ENCODE peak calls at places on chromosome 20, in seven cellular contexts. One of them, this sample, is unnamed.

GRCh38 chr20:43767686-43768474 is 41.1 kb upstream of the GTSF1L start:
- DNase-seq in choroid plexus epithelial cell: no peak
- DNase-seq in HL-60: no peak
- DNase-seq in GM18507: no peak
- DNase-seq in A673: no peak
- DNase-seq in nephron progenitor cell: no peak
- DNase-seq in activated CD4-positive, alpha-beta T cell treated with anti-CD3 and anti-CD28 coated beads, Interleukin-2, amount 50 U/mL, for 1 hour: no peak
- DNase-seq in this sample: no peak

GRCh38 chr20:10861619-10862018 is 187.8 kb upstream of the JAG1 start:
- DNase-seq in nephron progenitor cell: no peak
- DNase-seq in choroid plexus epithelial cell: no peak
- DNase-seq in GM18507: no peak
- DNase-seq in HL-60: no peak
- DNase-seq in A673: no peak
- DNase-seq in activated CD4-positive, alpha-beta T cell treated with anti-CD3 and anti-CD28 coated beads, Interleukin-2, amount 50 U/mL, for 1 hour: no peak
- DNase-seq in this sample: no peak

GRCh38 chr20:1828786-1829131 is 66.4 kb upstream of the SIRPA start:
- DNase-seq in choroid plexus epithelial cell: no peak
- DNase-seq in activated CD4-positive, alpha-beta T cell treated with anti-CD3 and anti-CD28 coated beads, Interleukin-2, amount 50 U/mL, for 1 hour: no peak
- DNase-seq in nephron progenitor cell: no peak
- DNase-seq in A673: no peak
- DNase-seq in GM18507: no peak
- DNase-seq in HL-60: peak; percentile 83
- DNase-seq in this sample: no peak

GRCh38 chr20:32993484-32994050 is 10.7 kb downstream of the SUN5 start:
- DNase-seq in choroid plexus epithelial cell: no peak
- DNase-seq in nephron progenitor cell: no peak
- DNase-seq in HL-60: no peak
- DNase-seq in GM18507: no peak
- DNase-seq in activated CD4-positive, alpha-beta T cell treated with anti-CD3 and anti-CD28 coated beads, Interleukin-2, amount 50 U/mL, for 1 hour: no peak
- DNase-seq in A673: no peak
- DNase-seq in this sample: no peak

GRCh38 chr20:64106981-64107735 is at the start of gene NPBWR2:
- DNase-seq in HL-60: no peak
- DNase-seq in activated CD4-positive, alpha-beta T cell treated with anti-CD3 and anti-CD28 coated beads, Interleukin-2, amount 50 U/mL, for 1 hour: peak; percentile 30
- DNase-seq in GM18507: no peak
- DNase-seq in choroid plexus epithelial cell: no peak
- DNase-seq in A673: no peak
- DNase-seq in nephron progenitor cell: no peak
- DNase-seq in this sample: no peak

GRCh38 chr20:49323622-49324238 is 45.9 kb upstream of the ZNFX1 start:
- DNase-seq in choroid plexus epithelial cell: peak; percentile 85
- DNase-seq in nephron progenitor cell: no peak
- DNase-seq in HL-60: no peak
- DNase-seq in GM18507: no peak
- DNase-seq in activated CD4-positive, alpha-beta T cell treated with anti-CD3 and anti-CD28 coated beads, Interleukin-2, amount 50 U/mL, for 1 hour: no peak
- DNase-seq in A673: peak; percentile 73
- DNase-seq in this sample: no peak

GRCh38 chr20:46031014-46031569 is 2.1 kb downstream of the SLC12A5 start:
- DNase-seq in GM18507: no peak
- DNase-seq in choroid plexus epithelial cell: no peak
- DNase-seq in nephron progenitor cell: no peak
- DNase-seq in A673: no peak
- DNase-seq in activated CD4-positive, alpha-beta T cell treated with anti-CD3 and anti-CD28 coated beads, Interleukin-2, amount 50 U/mL, for 1 hour: no peak
- DNase-seq in HL-60: no peak
- DNase-seq in this sample: no peak

GRCh38 chr20:63518351-63518861 is 2.2 kb upstream of the PPDPF start:
- DNase-seq in activated CD4-positive, alpha-beta T cell treated with anti-CD3 and anti-CD28 coated beads, Interleukin-2, amount 50 U/mL, for 1 hour: no peak
- DNase-seq in GM18507: no peak
- DNase-seq in HL-60: no peak
- DNase-seq in A673: no peak
- DNase-seq in choroid plexus epithelial cell: no peak
- DNase-seq in nephron progenitor cell: no peak
- DNase-seq in this sample: no peak

GRCh38 chr20:6287471-6287870 is 164.6 kb upstream of the FERMT1 start:
- DNase-seq in A673: no peak
- DNase-seq in nephron progenitor cell: no peak
- DNase-seq in activated CD4-positive, alpha-beta T cell treated with anti-CD3 and anti-CD28 coated beads, Interleukin-2, amount 50 U/mL, for 1 hour: no peak
- DNase-seq in GM18507: no peak
- DNase-seq in HL-60: no peak
- DNase-seq in choroid plexus epithelial cell: no peak
- DNase-seq in this sample: no peak

GRCh38 chr20:46694484-46694883 is 5.2 kb upstream of the TP53RK start:
- DNase-seq in A673: peak; percentile 52
- DNase-seq in GM18507: no peak
- DNase-seq in HL-60: no peak
- DNase-seq in choroid plexus epithelial cell: peak; percentile 81
- DNase-seq in nephron progenitor cell: no peak
- DNase-seq in activated CD4-positive, alpha-beta T cell treated with anti-CD3 and anti-CD28 coated beads, Interleukin-2, amount 50 U/mL, for 1 hour: no peak
- DNase-seq in this sample: no peak

GRCh38 chr20:2156666-2157624 is 55.3 kb downstream of the STK35 start:
- DNase-seq in choroid plexus epithelial cell: no peak
- DNase-seq in activated CD4-positive, alpha-beta T cell treated with anti-CD3 and anti-CD28 coated beads, Interleukin-2, amount 50 U/mL, for 1 hour: no peak
- DNase-seq in HL-60: no peak
- DNase-seq in nephron progenitor cell: no peak
- DNase-seq in GM18507: no peak
- DNase-seq in A673: no peak
- DNase-seq in this sample: no peak

GRCh38 chr20:47318027-47318595 is 38.4 kb downstream of the ZMYND8 start:
- DNase-seq in A673: peak; percentile 37
- DNase-seq in GM18507: no peak
- DNase-seq in activated CD4-positive, alpha-beta T cell treated with anti-CD3 and anti-CD28 coated beads, Interleukin-2, amount 50 U/mL, for 1 hour: no peak
- DNase-seq in choroid plexus epithelial cell: peak; percentile 79
- DNase-seq in nephron progenitor cell: peak; percentile 6
- DNase-seq in HL-60: peak; percentile 23
- DNase-seq in this sample: no peak

GRCh38 chr20:58256842-58257241 is 28.4 kb upstream of the ANKRD60 start:
- DNase-seq in GM18507: no peak
- DNase-seq in nephron progenitor cell: no peak
- DNase-seq in A673: no peak
- DNase-seq in choroid plexus epithelial cell: no peak
- DNase-seq in activated CD4-positive, alpha-beta T cell treated with anti-CD3 and anti-CD28 coated beads, Interleukin-2, amount 50 U/mL, for 1 hour: no peak
- DNase-seq in HL-60: no peak
- DNase-seq in this sample: no peak

GRCh38 chr20:25584905-25585704 is at the start of gene NINL:
- DNase-seq in nephron progenitor cell: peak; percentile 91
- DNase-seq in HL-60: no peak
- DNase-seq in GM18507: no peak
- DNase-seq in choroid plexus epithelial cell: peak; percentile 65
- DNase-seq in activated CD4-positive, alpha-beta T cell treated with anti-CD3 and anti-CD28 coated beads, Interleukin-2, amount 50 U/mL, for 1 hour: peak; percentile 30
- DNase-seq in A673: peak; percentile 89
- DNase-seq in this sample: peak; percentile 55

GRCh38 chr20:42981258-42981657 is 208.4 kb downstream of the PTPRT start:
- DNase-seq in HL-60: no peak
- DNase-seq in nephron progenitor cell: no peak
- DNase-seq in choroid plexus epithelial cell: no peak
- DNase-seq in activated CD4-positive, alpha-beta T cell treated with anti-CD3 and anti-CD28 coated beads, Interleukin-2, amount 50 U/mL, for 1 hour: no peak
- DNase-seq in A673: no peak
- DNase-seq in GM18507: no peak
- DNase-seq in this sample: no peak

GRCh38 chr20:3312940-3313656 is 74.1 kb upstream of the SLC4A11 start:
- DNase-seq in GM18507: no peak
- DNase-seq in A673: peak; percentile 60
- DNase-seq in choroid plexus epithelial cell: peak; percentile 88
- DNase-seq in activated CD4-positive, alpha-beta T cell treated with anti-CD3 and anti-CD28 coated beads, Interleukin-2, amount 50 U/mL, for 1 hour: no peak
- DNase-seq in nephron progenitor cell: no peak
- DNase-seq in HL-60: peak; percentile 80
- DNase-seq in this sample: no peak

GRCh38 chr20:57587278-57587988 is 26.5 kb downstream of the PCK1 start:
- DNase-seq in nephron progenitor cell: no peak
- DNase-seq in choroid plexus epithelial cell: no peak
- DNase-seq in A673: no peak
- DNase-seq in HL-60: no peak
- DNase-seq in activated CD4-positive, alpha-beta T cell treated with anti-CD3 and anti-CD28 coated beads, Interleukin-2, amount 50 U/mL, for 1 hour: no peak
- DNase-seq in GM18507: no peak
- DNase-seq in this sample: no peak

GRCh38 chr20:60389441-60389840 is 431.2 kb downstream of the CDH26 start:
- DNase-seq in GM18507: no peak
- DNase-seq in HL-60: no peak
- DNase-seq in activated CD4-positive, alpha-beta T cell treated with anti-CD3 and anti-CD28 coated beads, Interleukin-2, amount 50 U/mL, for 1 hour: no peak
- DNase-seq in A673: no peak
- DNase-seq in choroid plexus epithelial cell: no peak
- DNase-seq in nephron progenitor cell: no peak
- DNase-seq in this sample: no peak

GRCh38 chr20:53943522-53944291 is 126.7 kb downstream of the BCAS1 start:
- DNase-seq in A673: peak; percentile 81
- DNase-seq in choroid plexus epithelial cell: peak; percentile 60
- DNase-seq in nephron progenitor cell: no peak
- DNase-seq in HL-60: no peak
- DNase-seq in GM18507: no peak
- DNase-seq in activated CD4-positive, alpha-beta T cell treated with anti-CD3 and anti-CD28 coated beads, Interleukin-2, amount 50 U/mL, for 1 hour: peak; percentile 38
- DNase-seq in this sample: no peak

GRCh38 chr20:60976139-60976538 is 275.9 kb upstream of the CDH4 start:
- DNase-seq in activated CD4-positive, alpha-beta T cell treated with anti-CD3 and anti-CD28 coated beads, Interleukin-2, amount 50 U/mL, for 1 hour: no peak
- DNase-seq in A673: no peak
- DNase-seq in nephron progenitor cell: no peak
- DNase-seq in GM18507: no peak
- DNase-seq in HL-60: no peak
- DNase-seq in choroid plexus epithelial cell: no peak
- DNase-seq in this sample: no peak

GRCh38 chr20:53071833-53072232 is 99.7 kb downstream of the TSHZ2 start:
- DNase-seq in activated CD4-positive, alpha-beta T cell treated with anti-CD3 and anti-CD28 coated beads, Interleukin-2, amount 50 U/mL, for 1 hour: no peak
- DNase-seq in nephron progenitor cell: no peak
- DNase-seq in GM18507: no peak
- DNase-seq in HL-60: no peak
- DNase-seq in choroid plexus epithelial cell: no peak
- DNase-seq in A673: no peak
- DNase-seq in this sample: no peak

GRCh38 chr20:58711266-58712051 is 18.9 kb downstream of the NPEPL1 start:
- DNase-seq in choroid plexus epithelial cell: no peak
- DNase-seq in activated CD4-positive, alpha-beta T cell treated with anti-CD3 and anti-CD28 coated beads, Interleukin-2, amount 50 U/mL, for 1 hour: no peak
- DNase-seq in nephron progenitor cell: no peak
- DNase-seq in HL-60: no peak
- DNase-seq in GM18507: no peak
- DNase-seq in A673: no peak
- DNase-seq in this sample: no peak